ENCODE peak calls at places on chromosomes 13 and 19, in nine cellular contexts. V, H, K, J, X, I, O, D and M are unnamed samples.

GRCh38 chr13:72457151-72457550 is 270.3 kb downstream of the MZT1 start:
- DNase-seq in V (no peak), H (no peak), K (no peak), J (no peak), X (no peak), I (no peak), O (no peak), D (no peak), M (no peak)

GRCh38 chr13:72145383-72145782 is 278.4 kb upstream of the DACH1 start:
- DNase-seq in V (peak), H (no peak), K (no peak), J (no peak), X (no peak), I (no peak), O (no peak), D (peak), M (no peak)

GRCh38 chr13:45121421-45121820 is 1.1 kb downstream of the GTF2F2 start:
- DNase-seq in V (peak), H (no peak), K (no peak), J (no peak), X (no peak), I (no peak), O (no peak), D (peak), M (no peak)

GRCh38 chr19:54905908-54906511 is at the start of gene NCR1:
- DNase-seq in V (no peak), H (no peak), K (no peak), J (no peak), X (no peak), I (no peak), O (no peak), D (no peak), M (no peak)

GRCh38 chr13:21639604-21640003 is 31.3 kb upstream of the FGF9 start:
- DNase-seq in V (no peak), H (no peak), K (no peak), J (no peak), X (no peak), I (no peak), O (no peak), D (no peak), M (no peak)

GRCh38 chr13:79935121-79935520 is 405.8 kb downstream of the SPRY2 start:
- DNase-seq in V (no peak), H (no peak), K (no peak), J (no peak), X (no peak), I (no peak), O (no peak), D (no peak), M (no peak)

GRCh38 chr13:52411629-52412028 is 5.7 kb upstream of the THSD1 start:
- DNase-seq in V (peak), H (no peak), K (no peak), J (no peak), X (no peak), I (no peak), O (no peak), D (peak), M (no peak)

GRCh38 chr19:49916839-49917733 is 11.9 kb upstream of the ATF5 start:
- DNase-seq in V (no peak), H (no peak), K (no peak), J (no peak), X (peak), I (no peak), O (no peak), D (no peak), M (peak)

GRCh38 chr19:4969772-4970531 is 1.0 kb downstream of the KDM4B start:
- DNase-seq in V (peak), H (no peak), K (no peak), J (no peak), X (no peak), I (no peak), O (no peak), D (peak), M (peak)

GRCh38 chr19:56750658-56751057 is 79.1 kb upstream of the ZNF835 start:
- DNase-seq in V (no peak), H (no peak), K (no peak), J (no peak), X (no peak), I (no peak), O (no peak), D (no peak), M (no peak)

GRCh38 chr19:17902701-17903100 is 30.1 kb upstream of the CCDC124 start:
- DNase-seq in V (peak), H (no peak), K (peak), J (no peak), X (no peak), I (no peak), O (no peak), D (peak), M (no peak)

GRCh38 chr19:13764821-13765394 is 586 bp downstream of the MRI1 start:
- DNase-seq in V (peak), H (peak), K (no peak), J (no peak), X (no peak), I (no peak), O (no peak), D (no peak), M (peak)

GRCh38 chr19:31290926-31291590 is 58.2 kb downstream of the TSHZ3 start:
- DNase-seq in V (no peak), H (no peak), K (no peak), J (no peak), X (no peak), I (no peak), O (no peak), D (peak), M (no peak)

GRCh38 chr19:41324921-41325639 is 15.1 kb downstream of the CCDC97 start:
- DNase-seq in V (peak), H (peak), K (peak), J (no peak), X (peak), I (peak), O (no peak), D (peak), M (peak)

GRCh38 chr19:10111405-10111811 is at the start of gene P2RY11:
- DNase-seq in V (no peak), H (no peak), K (no peak), J (no peak), X (no peak), I (no peak), O (no peak), D (no peak), M (no peak)

GRCh38 chr13:67549331-67549730 is 319.2 kb upstream of the PCDH9 start:
- DNase-seq in V (peak), H (no peak), K (no peak), J (no peak), X (no peak), I (no peak), O (no peak), D (peak), M (no peak)

GRCh38 chr13:98228661-98229349 is 51.7 kb upstream of the RNF113B start:
- DNase-seq in V (peak), H (no peak), K (no peak), J (no peak), X (no peak), I (no peak), O (no peak), D (peak), M (no peak)

GRCh38 chr13:94009696-94010095 is 469.8 kb downstream of the DCT start:
- DNase-seq in V (no peak), H (no peak), K (no peak), J (no peak), X (no peak), I (no peak), O (no peak), D (peak), M (no peak)

GRCh38 chr13:104594801-104595200 is 1528.6 kb upstream of the SLC10A2 start:
- DNase-seq in V (no peak), H (no peak), K (no peak), J (no peak), X (no peak), I (no peak), O (no peak), D (peak), M (no peak)

GRCh38 chr13:28626266-28626665 is 32.7 kb upstream of the POMP start:
- DNase-seq in V (no peak), H (no peak), K (no peak), J (no peak), X (no peak), I (no peak), O (no peak), D (no peak), M (no peak)

GRCh38 chr13:23673354-23673753 is 103.1 kb downstream of the TNFRSF19 start:
- DNase-seq in V (peak), H (no peak), K (no peak), J (peak), X (no peak), I (no peak), O (no peak), D (peak), M (no peak)

GRCh38 chr19:6318772-6319171 is 14.6 kb downstream of the ACER1 start:
- DNase-seq in V (no peak), H (no peak), K (no peak), J (no peak), X (no peak), I (no peak), O (no peak), D (peak), M (no peak)

GRCh38 chr13:23620211-23620610 is 50.0 kb downstream of the TNFRSF19 start:
- DNase-seq in V (no peak), H (no peak), K (no peak), J (no peak), X (no peak), I (no peak), O (no peak), D (no peak), M (no peak)

GRCh38 chr13:48304132-48304876 is 753 bp downstream of the RB1 start:
- DNase-seq in V (peak), H (peak), K (no peak), J (peak), X (peak), I (peak), O (peak), D (peak), M (no peak)

GRCh38 chr19:973726-974563 is 10.2 kb upstream of the WDR18 start:
- DNase-seq in V (no peak), H (no peak), K (no peak), J (no peak), X (no peak), I (no peak), O (no peak), D (no peak), M (no peak)

GRCh38 chr13:38636756-38637155 is 50.1 kb upstream of the FREM2 start:
- DNase-seq in V (no peak), H (peak), K (no peak), J (no peak), X (no peak), I (no peak), O (no peak), D (no peak), M (no peak)

DNA sequence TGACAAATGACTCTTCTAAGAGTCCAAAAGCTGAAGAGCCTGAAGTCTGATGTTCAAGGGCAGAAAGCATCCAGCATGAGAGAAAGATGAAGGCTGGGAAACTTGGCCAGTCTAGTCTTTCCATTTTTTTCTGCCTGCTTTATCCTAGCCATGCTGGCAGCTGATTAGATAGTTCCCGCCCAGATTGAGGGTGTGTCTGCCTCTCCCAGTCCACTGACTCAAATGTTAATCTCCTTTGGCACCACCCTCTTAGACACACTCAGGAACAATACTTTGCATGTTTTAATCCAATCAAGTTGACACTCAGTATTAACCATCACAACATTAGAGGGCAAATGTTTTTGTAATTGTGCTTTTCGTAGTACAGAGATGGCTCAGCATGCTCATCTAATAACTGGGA is 267.5 kb upstream of the KLHL1 start:
- DNase-seq in V (no peak), H (no peak), K (no peak), J (no peak), X (no peak), I (no peak), O (no peak), D (no peak), M (peak)
- H3K27ac ChIP-seq in V (no peak), H (no peak), K (no peak), J (no peak), X (no peak), I (no peak), O (no peak), D (no peak), M (no peak)

GRCh38 chr13:46613409-46614049 is 60.6 kb downstream of the LRCH1 start:
- DNase-seq in V (peak), H (no peak), K (no peak), J (no peak), X (no peak), I (no peak), O (no peak), D (no peak), M (no peak)

GRCh38 chr13:46617382-46617781 is 64.4 kb downstream of the LRCH1 start:
- DNase-seq in V (no peak), H (no peak), K (no peak), J (no peak), X (no peak), I (no peak), O (no peak), D (no peak), M (no peak)

GRCh38 chr13:46617885-46618284 is 64.9 kb downstream of the LRCH1 start:
- DNase-seq in V (no peak), H (no peak), K (no peak), J (no peak), X (no peak), I (no peak), O (no peak), D (no peak), M (no peak)

GRCh38 chr13:46614582-46614981 is 61.6 kb downstream of the LRCH1 start:
- DNase-seq in V (peak), H (no peak), K (no peak), J (no peak), X (no peak), I (no peak), O (no peak), D (peak), M (no peak)

GRCh38 chr13:46615888-46616531 is 63.0 kb downstream of the LRCH1 start:
- DNase-seq in V (peak), H (no peak), K (no peak), J (no peak), X (no peak), I (no peak), O (no peak), D (peak), M (no peak)
- H3K27ac ChIP-seq in V (peak), H (peak), K (no peak), J (peak), X (peak), I (peak), O (no peak), D (peak), M (no peak)

GRCh38 chr19:29817316-29817715 is 5.5 kb downstream of the CCNE1 start:
- DNase-seq in V (no peak), H (no peak), K (no peak), J (no peak), X (no peak), I (no peak), O (no peak), D (no peak), M (no peak)
- H3K27ac ChIP-seq in V (no peak), H (no peak), K (no peak), J (no peak), X (no peak), I (no peak), O (no peak), D (no peak), M (no peak)

GRCh38 chr13:113611996-113612395 is 27.4 kb downstream of the TFDP1 start:
- DNase-seq in V (no peak), H (no peak), K (no peak), J (no peak), X (no peak), I (no peak), O (no peak), D (no peak), M (no peak)
- H3K27ac ChIP-seq in V (no peak), H (no peak), K (no peak), J (no peak), X (no peak), I (no peak), O (no peak), D (no peak), M (no peak)

DNA sequence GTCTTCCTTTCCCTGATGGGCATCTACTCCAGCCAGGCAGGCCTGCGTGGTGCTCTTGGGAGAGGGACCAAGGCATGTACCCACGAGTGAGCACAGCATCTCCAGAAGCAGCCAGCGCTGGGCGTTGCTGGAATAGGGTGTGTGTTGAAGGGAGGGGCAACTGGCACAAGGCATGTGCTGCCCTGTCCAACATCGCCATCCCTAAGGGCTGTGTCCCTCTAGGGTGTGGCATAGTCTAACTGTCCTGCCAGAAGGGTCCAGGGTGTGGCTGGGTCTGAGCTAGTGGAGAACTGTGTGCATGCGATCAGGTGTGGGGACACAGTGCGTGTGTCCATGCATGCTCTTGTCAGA is 2.8 kb downstream of the NOTCH3 start:
- DNase-seq in V (no peak), H (no peak), K (no peak), J (no peak), X (no peak), I (peak), O (no peak), D (no peak), M (no peak)
- H3K27ac ChIP-seq in V (no peak), H (peak), K (no peak), J (peak), X (no peak), I (peak), O (no peak), D (no peak), M (peak)